ENCODE peak calls at places on chromosomes 4 and X, in seven cellular contexts. One of them, this sample, is unnamed.

GRCh38 chr4:83109480-83110221 is 4.9 kb downstream of the PLAC8 start:
- DNase-seq in AG10803: peak; percentile 35
- DNase-seq in SK-N-SH: peak; percentile 77
- DNase-seq in lower lobe of right lung: peak; percentile 66
- DNase-seq in coronary artery: no peak
- DNase-seq in small intestine: no peak
- DNase-seq in esophagus muscularis mucosa: no peak
- DNase-seq in this sample: no peak

GRCh38 chr4:181261279-181261678 is 981.9 kb upstream of the TENM3 start:
- DNase-seq in AG10803: peak; percentile 19
- DNase-seq in coronary artery: no peak
- DNase-seq in SK-N-SH: no peak
- DNase-seq in small intestine: no peak
- DNase-seq in lower lobe of right lung: no peak
- DNase-seq in esophagus muscularis mucosa: no peak
- DNase-seq in this sample: no peak

GRCh38 chr4:21710212-21710843 is 238.2 kb downstream of the KCNIP4 start:
- DNase-seq in lower lobe of right lung: no peak
- DNase-seq in SK-N-SH: no peak
- DNase-seq in small intestine: no peak
- DNase-seq in coronary artery: no peak
- DNase-seq in AG10803: no peak
- DNase-seq in esophagus muscularis mucosa: no peak
- DNase-seq in this sample: no peak

GRCh38 chrX:108811891-108812290 is 75.5 kb upstream of the IRS4 start:
- DNase-seq in coronary artery: no peak
- DNase-seq in AG10803: no peak
- DNase-seq in lower lobe of right lung: no peak
- DNase-seq in SK-N-SH: no peak
- DNase-seq in small intestine: no peak
- DNase-seq in esophagus muscularis mucosa: no peak
- DNase-seq in this sample: no peak

GRCh38 chr4:107913283-107913899 is 18.0 kb upstream of the CYP2U1 start:
- DNase-seq in SK-N-SH: peak; percentile 36
- DNase-seq in lower lobe of right lung: no peak
- DNase-seq in esophagus muscularis mucosa: no peak
- DNase-seq in AG10803: peak; percentile 75
- DNase-seq in small intestine: peak; percentile 76
- DNase-seq in coronary artery: no peak
- DNase-seq in this sample: no peak

GRCh38 chr4:19382993-19383392 is 868.7 kb upstream of the SLIT2 start:
- DNase-seq in coronary artery: no peak
- DNase-seq in lower lobe of right lung: no peak
- DNase-seq in SK-N-SH: no peak
- DNase-seq in AG10803: peak; percentile 88
- DNase-seq in small intestine: no peak
- DNase-seq in esophagus muscularis mucosa: no peak
- DNase-seq in this sample: no peak

GRCh38 chrX:18995216-18995615 is 11.3 kb upstream of the PHKA2 start:
- DNase-seq in SK-N-SH: no peak
- DNase-seq in lower lobe of right lung: no peak
- DNase-seq in AG10803: peak; percentile 63
- DNase-seq in coronary artery: no peak
- DNase-seq in esophagus muscularis mucosa: no peak
- DNase-seq in small intestine: no peak
- DNase-seq in this sample: no peak

GRCh38 chrX:130770615-130771014 is 132.4 kb downstream of the ENOX2 start:
- DNase-seq in esophagus muscularis mucosa: no peak
- DNase-seq in AG10803: peak; percentile 68
- DNase-seq in small intestine: no peak
- DNase-seq in lower lobe of right lung: no peak
- DNase-seq in coronary artery: no peak
- DNase-seq in SK-N-SH: no peak
- DNase-seq in this sample: no peak

GRCh38 chr4:89298788-89299152 is 8.8 kb downstream of the GPRIN3 start:
- DNase-seq in AG10803: peak; percentile 26
- DNase-seq in lower lobe of right lung: no peak
- DNase-seq in SK-N-SH: no peak
- DNase-seq in esophagus muscularis mucosa: no peak
- DNase-seq in small intestine: no peak
- DNase-seq in coronary artery: no peak
- DNase-seq in this sample: no peak

GRCh38 chr4:68655764-68656444 is 14.5 kb downstream of the UGT2B15 start:
- DNase-seq in AG10803: no peak
- DNase-seq in small intestine: no peak
- DNase-seq in coronary artery: no peak
- DNase-seq in esophagus muscularis mucosa: no peak
- DNase-seq in SK-N-SH: no peak
- DNase-seq in lower lobe of right lung: no peak
- DNase-seq in this sample: no peak

GRCh38 chr4:155964016-155964891 is 10.6 kb upstream of the CTSO start:
- DNase-seq in lower lobe of right lung: no peak
- DNase-seq in esophagus muscularis mucosa: no peak
- DNase-seq in AG10803: no peak
- DNase-seq in coronary artery: no peak
- DNase-seq in small intestine: no peak
- DNase-seq in SK-N-SH: no peak
- DNase-seq in this sample: no peak

GRCh38 chr4:140637836-140638235 is 69.1 kb upstream of the UCP1 start:
- DNase-seq in small intestine: peak; percentile 71
- DNase-seq in esophagus muscularis mucosa: no peak
- DNase-seq in AG10803: peak; percentile 10
- DNase-seq in lower lobe of right lung: no peak
- DNase-seq in coronary artery: no peak
- DNase-seq in SK-N-SH: peak; percentile 69
- DNase-seq in this sample: no peak

GRCh38 chrX:118652717-118653116 is 74.7 kb upstream of the IL13RA1 start:
- DNase-seq in coronary artery: no peak
- DNase-seq in lower lobe of right lung: no peak
- DNase-seq in SK-N-SH: no peak
- DNase-seq in AG10803: peak; percentile 68
- DNase-seq in small intestine: no peak
- DNase-seq in esophagus muscularis mucosa: no peak
- DNase-seq in this sample: no peak

GRCh38 chrX:14964500-14964899 is 91.3 kb downstream of the MOSPD2 start:
- DNase-seq in coronary artery: no peak
- DNase-seq in esophagus muscularis mucosa: no peak
- DNase-seq in AG10803: peak; percentile 67
- DNase-seq in SK-N-SH: no peak
- DNase-seq in small intestine: no peak
- DNase-seq in lower lobe of right lung: no peak
- DNase-seq in this sample: no peak

GRCh38 chr4:73589261-73589847 is 30.9 kb downstream of the RASSF6 start:
- DNase-seq in small intestine: no peak
- DNase-seq in coronary artery: no peak
- DNase-seq in SK-N-SH: no peak
- DNase-seq in AG10803: peak; percentile 81
- DNase-seq in esophagus muscularis mucosa: no peak
- DNase-seq in lower lobe of right lung: no peak
- DNase-seq in this sample: no peak

GRCh38 chrX:150482537-150483217 is 85.7 kb upstream of the MTM1 start:
- DNase-seq in small intestine: no peak
- DNase-seq in esophagus muscularis mucosa: no peak
- DNase-seq in SK-N-SH: no peak
- DNase-seq in coronary artery: no peak
- DNase-seq in lower lobe of right lung: no peak
- DNase-seq in AG10803: peak; percentile 35
- DNase-seq in this sample: no peak

GRCh38 chr4:145299380-145300076 is 119.1 kb upstream of the OTUD4 start:
- DNase-seq in small intestine: no peak
- DNase-seq in AG10803: peak; percentile 85
- DNase-seq in SK-N-SH: no peak
- DNase-seq in lower lobe of right lung: no peak
- DNase-seq in coronary artery: no peak
- DNase-seq in esophagus muscularis mucosa: no peak
- DNase-seq in this sample: no peak

GRCh38 chrX:119145241-119145653 is 17.6 kb upstream of the KIAA1210 start:
- DNase-seq in coronary artery: no peak
- DNase-seq in SK-N-SH: no peak
- DNase-seq in lower lobe of right lung: no peak
- DNase-seq in AG10803: peak; percentile 19
- DNase-seq in small intestine: peak; percentile 1
- DNase-seq in esophagus muscularis mucosa: no peak
- DNase-seq in this sample: no peak

GRCh38 chr4:152843476-152844107 is 63.8 kb downstream of the ARFIP1 start:
- DNase-seq in esophagus muscularis mucosa: no peak
- DNase-seq in SK-N-SH: no peak
- DNase-seq in AG10803: no peak
- DNase-seq in coronary artery: no peak
- DNase-seq in lower lobe of right lung: no peak
- DNase-seq in small intestine: peak; percentile 54
- DNase-seq in this sample: no peak

GRCh38 chrX:20515841-20516461 is 249.2 kb upstream of the RPS6KA3 start:
- DNase-seq in coronary artery: no peak
- DNase-seq in esophagus muscularis mucosa: no peak
- DNase-seq in AG10803: peak; percentile 82
- DNase-seq in SK-N-SH: no peak
- DNase-seq in lower lobe of right lung: no peak
- DNase-seq in small intestine: peak; percentile 43
- DNase-seq in this sample: no peak

GRCh38 chrX:38102240-38102639 is 95.9 kb downstream of the SYTL5 start:
- DNase-seq in esophagus muscularis mucosa: no peak
- DNase-seq in SK-N-SH: no peak
- DNase-seq in small intestine: no peak
- DNase-seq in lower lobe of right lung: no peak
- DNase-seq in AG10803: no peak
- DNase-seq in coronary artery: no peak
- DNase-seq in this sample: no peak

GRCh38 chr4:184265566-184266351 is 48.1 kb upstream of the ENPP6 start:
- DNase-seq in coronary artery: no peak
- DNase-seq in lower lobe of right lung: no peak
- DNase-seq in small intestine: peak; percentile 30
- DNase-seq in SK-N-SH: no peak
- DNase-seq in AG10803: peak; percentile 34
- DNase-seq in esophagus muscularis mucosa: no peak
- DNase-seq in this sample: no peak

GRCh38 chr4:7027284-7027683 is 15.9 kb upstream of the TADA2B start:
- DNase-seq in lower lobe of right lung: no peak
- DNase-seq in small intestine: no peak
- DNase-seq in coronary artery: no peak
- DNase-seq in SK-N-SH: no peak
- DNase-seq in AG10803: no peak
- DNase-seq in esophagus muscularis mucosa: no peak
- DNase-seq in this sample: no peak

GRCh38 chr4:7024336-7024890 is 18.8 kb upstream of the TADA2B start:
- DNase-seq in small intestine: no peak
- DNase-seq in coronary artery: no peak
- DNase-seq in esophagus muscularis mucosa: no peak
- DNase-seq in lower lobe of right lung: no peak
- DNase-seq in SK-N-SH: no peak
- DNase-seq in AG10803: no peak
- DNase-seq in this sample: no peak

GRCh38 chr4:7027913-7028312 is 15.3 kb upstream of the TADA2B start:
- DNase-seq in small intestine: no peak
- DNase-seq in coronary artery: no peak
- DNase-seq in SK-N-SH: no peak
- DNase-seq in lower lobe of right lung: no peak
- DNase-seq in esophagus muscularis mucosa: no peak
- DNase-seq in AG10803: no peak
- DNase-seq in this sample: no peak

GRCh38 chr4:7025040-7025602 is 18.1 kb upstream of the TADA2B start:
- DNase-seq in lower lobe of right lung: no peak
- DNase-seq in AG10803: no peak
- DNase-seq in esophagus muscularis mucosa: no peak
- DNase-seq in coronary artery: no peak
- DNase-seq in SK-N-SH: no peak
- DNase-seq in small intestine: no peak
- DNase-seq in this sample: no peak

GRCh38 chr4:7026107-7026506 is 17.1 kb upstream of the TADA2B start:
- DNase-seq in esophagus muscularis mucosa: no peak
- DNase-seq in AG10803: no peak
- DNase-seq in coronary artery: no peak
- DNase-seq in lower lobe of right lung: no peak
- DNase-seq in small intestine: no peak
- DNase-seq in SK-N-SH: no peak
- DNase-seq in this sample: no peak
- H3K4me3 ChIP-seq in esophagus muscularis mucosa: no peak overlapping the region
- H3K4me3 ChIP-seq in AG10803: no peak overlapping the region
- H3K4me3 ChIP-seq in coronary artery: no peak overlapping the region
- H3K4me3 ChIP-seq in lower lobe of right lung: no peak overlapping the region
- H3K4me3 ChIP-seq in small intestine: no peak overlapping the region
- H3K4me3 ChIP-seq in SK-N-SH: no peak overlapping the region
- H3K4me3 ChIP-seq in this sample: no peak overlapping the region

DNA sequence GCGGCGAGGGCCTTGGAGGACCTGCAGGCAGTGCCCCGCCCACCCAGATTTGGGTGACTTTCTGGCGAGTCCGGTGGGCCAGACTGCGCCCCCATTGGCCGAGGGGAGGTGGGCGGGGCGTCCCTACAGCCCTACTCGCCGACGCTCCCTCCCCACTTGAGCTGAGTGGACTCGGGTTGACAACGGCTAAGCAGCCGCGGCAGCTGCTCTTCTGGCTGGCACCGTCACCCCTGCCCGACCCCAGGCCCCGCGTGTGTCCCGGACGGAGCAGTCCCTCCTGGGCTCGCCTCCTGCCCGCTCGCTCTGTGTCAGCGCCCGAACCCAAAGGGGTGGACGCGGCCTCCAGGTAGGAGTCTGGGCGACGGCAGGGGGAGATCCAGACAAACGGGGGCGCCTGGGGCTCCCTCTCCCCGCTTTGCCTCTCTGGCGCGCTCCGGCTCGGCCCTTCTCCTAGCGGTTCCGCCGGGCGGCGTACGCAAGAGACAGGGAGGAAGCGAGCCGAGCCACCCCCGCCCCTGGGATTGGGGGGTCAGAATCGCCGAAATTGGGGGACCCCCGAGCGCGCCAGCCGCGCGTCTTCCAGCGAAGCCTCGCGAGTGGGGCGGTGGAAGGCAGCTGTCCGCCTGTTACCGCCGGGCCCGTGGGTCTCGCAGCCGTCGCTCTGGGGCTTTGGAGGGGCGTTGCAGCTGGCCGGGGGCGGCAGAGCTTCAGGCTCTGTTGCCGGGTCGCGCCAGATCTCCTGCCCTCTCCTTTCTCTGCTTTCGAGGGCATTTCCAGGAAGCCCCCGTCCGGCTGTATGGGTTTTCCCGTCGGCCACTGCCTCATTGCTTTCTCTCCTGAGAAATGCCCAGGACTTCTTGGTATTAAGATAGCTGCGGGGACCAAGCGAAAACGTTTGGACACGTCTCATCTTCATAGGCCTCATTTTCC is 46.3 kb downstream of the STARD8 start:
- DNase-seq in esophagus muscularis mucosa: no peak
- DNase-seq in SK-N-SH: peak; percentile 90
- DNase-seq in small intestine: no peak
- DNase-seq in coronary artery: peak; percentile 82
- DNase-seq in AG10803: peak; percentile 66
- DNase-seq in lower lobe of right lung: peak; percentile 85
- DNase-seq in this sample: no peak
- H3K4me3 ChIP-seq in esophagus muscularis mucosa: peak overlapping the region; percentile 61
- H3K4me3 ChIP-seq in SK-N-SH: peak overlapping the region; percentile 62
- H3K4me3 ChIP-seq in small intestine: peak overlapping the region; percentile 37
- H3K4me3 ChIP-seq in coronary artery: peak overlapping the region; percentile 75
- H3K4me3 ChIP-seq in AG10803: peak overlapping the region; percentile 62
- H3K4me3 ChIP-seq in lower lobe of right lung: peak overlapping the region; percentile 63
- H3K4me3 ChIP-seq in this sample: peak overlapping the region; percentile 50

GRCh38 chrX:100649550-100650356 is 5.8 kb downstream of the SRPX2 start:
- DNase-seq in AG10803: peak; percentile 94
- DNase-seq in esophagus muscularis mucosa: no peak
- DNase-seq in coronary artery: peak; percentile 84
- DNase-seq in lower lobe of right lung: peak; percentile 45
- DNase-seq in small intestine: peak; percentile 77
- DNase-seq in SK-N-SH: no peak
- DNase-seq in this sample: no peak
- H3K4me3 ChIP-seq in AG10803: no peak overlapping the region
- H3K4me3 ChIP-seq in esophagus muscularis mucosa: no peak overlapping the region
- H3K4me3 ChIP-seq in coronary artery: no peak overlapping the region
- H3K4me3 ChIP-seq in lower lobe of right lung: no peak overlapping the region
- H3K4me3 ChIP-seq in small intestine: no peak overlapping the region
- H3K4me3 ChIP-seq in SK-N-SH: no peak overlapping the region
- H3K4me3 ChIP-seq in this sample: no peak overlapping the region

GRCh38 chr4:26619784-26620183 is 35.9 kb downstream of the TBC1D19 start:
- DNase-seq in small intestine: no peak
- DNase-seq in SK-N-SH: no peak
- DNase-seq in esophagus muscularis mucosa: no peak
- DNase-seq in AG10803: peak; percentile 39
- DNase-seq in coronary artery: no peak
- DNase-seq in lower lobe of right lung: no peak
- DNase-seq in this sample: no peak
- H3K4me3 ChIP-seq in small intestine: no peak overlapping the region
- H3K4me3 ChIP-seq in SK-N-SH: no peak overlapping the region
- H3K4me3 ChIP-seq in esophagus muscularis mucosa: no peak overlapping the region
- H3K4me3 ChIP-seq in AG10803: no peak overlapping the region
- H3K4me3 ChIP-seq in coronary artery: no peak overlapping the region
- H3K4me3 ChIP-seq in lower lobe of right lung: no peak overlapping the region
- H3K4me3 ChIP-seq in this sample: no peak overlapping the region